ENCODE peak calls at places on chromosomes 12 and 14, in ten cellular contexts. T is endodermal cell; U is psoas muscle; A is breast epithelium; X is cardiac muscle cell; V is heart left ventricle; H is K562; N is ovary; O is CD8-positive, alpha-beta T cell; K is tibial nerve. E is an unnamed sample. For H3K4me1, the result is how much of the 10 kb centered on the place peaks cover.

GRCh38 chr12:14841761-14842160 is 1.6 kb downstream of the ART4 start:
- DNase-seq in H (no peak), N (no peak), X (peak), K (peak), O (no peak), T (peak), U (peak), V (peak), A (peak), E (peak)

GRCh38 chr12:41486718-41487117 is 298.6 kb downstream of the PDZRN4 start:
- DNase-seq in A (no peak), N (no peak), X (no peak), K (no peak), H (no peak), U (no peak), T (peak), O (no peak), V (no peak), E (no peak)

GRCh38 chr14:53278602-53279506 is 125.7 kb upstream of the DDHD1 start:
- DNase-seq in K (no peak), T (no peak), O (no peak), A (no peak), U (no peak), X (no peak), N (no peak), V (no peak), H (no peak), E (no peak)

GRCh38 chr14:66105819-66106218 is 380.4 kb upstream of the CCDC196 start:
- DNase-seq in A (no peak), V (no peak), O (no peak), T (no peak), H (no peak), K (no peak), N (no peak), U (no peak), X (no peak), E (no peak)

GRCh38 chr12:32444895-32445294 is 45.5 kb downstream of the FGD4 start:
- DNase-seq in K (no peak), O (no peak), T (peak), N (no peak), H (no peak), X (peak), A (no peak), V (no peak), U (no peak), E (no peak)

GRCh38 chr12:26496170-26496569 is 300.8 kb downstream of the SSPN start:
- DNase-seq in O (no peak), H (no peak), T (no peak), A (peak), X (no peak), K (no peak), V (no peak), N (no peak), U (no peak), E (no peak)

GRCh38 chr14:95319312-95320075 is at the start of gene CLMN:
- DNase-seq in N (peak), T (peak), O (peak), K (no peak), A (peak), U (peak), X (peak), V (peak), H (peak), E (peak)

GRCh38 chr12:84362552-84362897 is 550.1 kb downstream of the SLC6A15 start:
- DNase-seq in T (no peak), A (no peak), V (no peak), N (no peak), O (no peak), K (no peak), H (no peak), U (no peak), X (no peak), E (no peak)

GRCh38 chr14:85531141-85531593 is 1.2 kb downstream of the FLRT2 start:
- DNase-seq in H (no peak), X (peak), U (peak), A (no peak), V (peak), O (no peak), T (peak), K (peak), N (peak), E (peak)

GRCh38 chr14:101064121-101064661 is 160.7 kb upstream of the RTL1 start:
- DNase-seq in V (no peak), K (no peak), T (peak), U (peak), H (no peak), X (no peak), N (no peak), O (no peak), A (no peak), E (no peak)

GRCh38 chr12:182381-182883 is 31.5 kb downstream of the SLC6A12 start:
- DNase-seq in H (no peak), O (no peak), A (no peak), K (no peak), N (no peak), X (no peak), V (peak), T (no peak), U (no peak), E (no peak)

GRCh38 chr12:8554451-8555195 is 13.9 kb upstream of the CLEC4E start:
- DNase-seq in A (no peak), N (no peak), H (no peak), T (peak), X (no peak), V (no peak), O (no peak), U (no peak), K (no peak), E (no peak)

GRCh38 chr14:23577004-23577681 is 1.4 kb downstream of the JPH4 start:
- DNase-seq in H (no peak), N (no peak), A (no peak), U (no peak), O (no peak), X (peak), K (no peak), T (peak), V (no peak), E (no peak)

GRCh38 chr12:12723681-12724420 is 6.7 kb downstream of the CDKN1B start:
- DNase-seq in N (peak), X (peak), V (peak), T (peak), K (peak), A (no peak), H (peak), O (peak), U (peak), E (peak)

GRCh38 chr12:120229071-120229582 is 28.2 kb upstream of the RPLP0 start:
- DNase-seq in U (no peak), A (no peak), H (peak), K (no peak), N (no peak), O (no peak), T (no peak), X (peak), V (peak), E (peak)

GRCh38 chr12:117881517-117881916 is 87.3 kb downstream of the KSR2 start:
- DNase-seq in A (no peak), H (no peak), O (no peak), U (no peak), T (no peak), N (no peak), X (no peak), V (no peak), K (peak), E (no peak)

GRCh38 chr12:116726749-116727148 is 11.1 kb downstream of the SPRING1 start:
- DNase-seq in K (no peak), H (no peak), V (no peak), A (no peak), X (no peak), O (no peak), N (no peak), U (no peak), T (peak), E (no peak)

GRCh38 chr12:24366514-24366913 is 417.0 kb upstream of the SOX5 start:
- DNase-seq in O (no peak), K (no peak), N (no peak), V (no peak), T (no peak), X (no peak), A (no peak), H (no peak), U (no peak), E (no peak)

GRCh38 chr14:101991336-101991735 is 27.0 kb downstream of the DYNC1H1 start:
- DNase-seq in A (no peak), X (no peak), N (no peak), U (no peak), H (no peak), T (no peak), K (no peak), V (no peak), O (no peak), E (no peak)

GRCh38 chr12:132585177-132585576 is 25.2 kb downstream of the LRCOL1 start:
- DNase-seq in N (no peak), O (no peak), U (peak), H (no peak), A (no peak), T (no peak), K (no peak), V (no peak), X (no peak), E (no peak)

GRCh38 chr12:102816816-102817434 is 100.1 kb downstream of the PAH start:
- DNase-seq in T (no peak), K (no peak), H (peak), N (no peak), A (no peak), U (no peak), O (no peak), X (peak), V (no peak), E (no peak)

GRCh38 chr14:89500303-89500702 is 83.3 kb upstream of the FOXN3 start:
- DNase-seq in O (no peak), H (no peak), U (no peak), K (no peak), V (no peak), N (no peak), X (no peak), A (no peak), T (peak), E (no peak)

GRCh38 chr14:84770030-84770429 is 759.9 kb upstream of the FLRT2 start:
- DNase-seq in K (no peak), N (no peak), A (no peak), U (no peak), X (no peak), O (no peak), V (no peak), H (no peak), T (no peak), E (no peak)

GRCh38 chr14:22977684-22978486 is 4.5 kb downstream of the AJUBA start:
- DNase-seq in V (peak), N (peak), O (no peak), T (peak), U (peak), K (no peak), X (peak), A (peak), H (peak), E (peak)

GRCh38 chr12:132196038-132196872 is 52.0 kb downstream of the NOC4L start:
- DNase-seq in T (no peak), X (no peak), O (no peak), H (no peak), U (no peak), N (no peak), A (no peak), K (no peak), V (no peak), E (no peak)

GRCh38 chr14:90409209-90409730 is 12.4 kb downstream of the CALM1 start:
- DNase-seq in K (peak), A (no peak), N (peak), O (no peak), T (no peak), U (peak), X (no peak), H (no peak), V (peak), E (peak)

GRCh38 chr12:26164118-26164517 is 31.3 kb upstream of the SSPN start:
- DNase-seq in N (no peak), V (no peak), K (no peak), U (no peak), H (no peak), X (no peak), A (no peak), T (no peak), O (no peak), E (no peak)

GRCh38 chr14:92748259-92749016 is at the start of gene LGMN:
- DNase-seq in H (peak), K (peak), N (peak), A (peak), V (peak), O (peak), U (peak), T (peak), X (peak), E (peak)

GRCh38 chr14:64775081-64775777 is 71.0 kb downstream of the PLEKHG3 start:
- DNase-seq in N (no peak), H (peak), U (no peak), V (no peak), X (no peak), O (no peak), T (no peak), A (no peak), K (no peak), E (no peak)

GRCh38 chr14:23344481-23344880 is 8.2 kb downstream of the SLC22A17 start:
- DNase-seq in V (no peak), U (no peak), K (no peak), N (no peak), H (no peak), X (no peak), O (no peak), T (peak), A (no peak), E (no peak)

DNA sequence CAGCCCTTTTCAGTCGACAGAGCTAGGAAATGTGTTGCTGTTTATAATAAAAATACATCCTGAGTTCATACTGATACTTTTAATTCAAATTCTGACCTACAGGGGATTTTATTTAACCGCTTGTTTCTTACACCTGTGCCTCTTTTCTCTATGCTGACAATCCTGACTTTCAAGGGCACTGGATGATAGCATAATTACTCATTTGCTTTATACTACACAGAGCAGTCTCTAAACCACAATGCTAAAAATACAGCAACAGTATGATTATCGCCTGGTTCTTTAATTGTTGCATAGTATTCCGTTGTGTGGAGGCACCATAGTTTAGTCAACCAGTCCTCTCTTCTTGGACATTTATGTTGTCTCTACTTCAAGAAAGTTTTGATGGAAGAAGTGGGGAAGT is 372.9 kb downstream of the DPF3 start:
- DNase-seq in U (no peak), H (no peak), N (no peak), V (no peak), K (no peak), A (no peak), X (no peak), O (no peak), T (no peak), E (no peak)
- H3K4me1 ChIP-seq in U (under half), H (under half), N (under half), V (under half), K (under half), A (under half), X (under half), O (under half), T (under half), E (under half)

GRCh38 chr12:113473942-113474341 is 2.3 kb upstream of the LHX5 start:
- DNase-seq in U (no peak), N (no peak), H (no peak), A (no peak), T (peak), V (no peak), O (no peak), K (no peak), X (no peak), E (no peak)
- H3K4me1 ChIP-seq in U (under half), N (under half), H (under half), A (under half), T (under half), V (under half), O (under half), K (under half), X (under half), E (under half)

GRCh38 chr14:71532349-71532748 is 399.9 kb upstream of the RGS6 start:
- DNase-seq in V (no peak), N (no peak), U (no peak), A (no peak), O (no peak), X (no peak), K (peak), T (no peak), H (no peak), E (no peak)

GRCh38 chr14:71534506-71534905 is 397.7 kb upstream of the RGS6 start:
- DNase-seq in N (no peak), V (no peak), X (no peak), U (no peak), A (no peak), K (no peak), O (no peak), T (no peak), H (no peak), E (no peak)

GRCh38 chr14:71532790-71533189 is 399.4 kb upstream of the RGS6 start:
- DNase-seq in K (no peak), U (no peak), O (no peak), V (no peak), A (no peak), T (no peak), X (no peak), N (no peak), H (no peak), E (no peak)

GRCh38 chr14:71533396-71533795 is 398.8 kb upstream of the RGS6 start:
- DNase-seq in H (no peak), T (no peak), X (no peak), N (no peak), U (no peak), K (no peak), V (no peak), A (no peak), O (no peak), E (no peak)

GRCh38 chr14:71533800-71534199 is 398.4 kb upstream of the RGS6 start:
- DNase-seq in V (no peak), X (no peak), U (no peak), H (no peak), N (no peak), O (no peak), K (no peak), A (no peak), T (no peak), E (no peak)
- H3K4me1 ChIP-seq in V (under half), X (under half), U (under half), H (under half), N (under half), O (under half), K (under half), A (under half), T (under half), E (under half)

GRCh38 chr12:69002969-69003368 is 70.0 kb upstream of the CPM start:
- DNase-seq in H (no peak), K (no peak), T (no peak), N (no peak), O (no peak), V (no peak), U (no peak), X (no peak), A (no peak), E (no peak)
- H3K4me1 ChIP-seq in H (under half), K (under half), T (under half), N (under half), O (under half), V (under half), U (under half), X (under half), A (under half), E (under half)

GRCh38 chr12:47776471-47777143 is 3.6 kb downstream of the SLC48A1 start:
- DNase-seq in H (no peak), V (peak), N (no peak), T (no peak), X (no peak), U (no peak), K (no peak), O (no peak), A (no peak), E (no peak)
- H3K4me1 ChIP-seq in H (half or more), V (half or more), N (under half), T (under half), X (under half), U (half or more), K (half or more), O (under half), A (under half), E (under half)

GRCh38 chr12:67786086-67786485 is 137.5 kb downstream of the DYRK2 start:
- DNase-seq in U (no peak), H (no peak), X (no peak), N (no peak), V (no peak), A (no peak), T (no peak), K (no peak), O (no peak), E (no peak)
- H3K4me1 ChIP-seq in U (under half), H (under half), X (under half), N (under half), V (under half), A (under half), T (under half), K (under half), O (under half), E (under half)